ENCODE peak calls at places on chromosome 3, in five cellular contexts. L, Y, K, I and E are unnamed samples.

GRCh38 chr3:182925330-182925943 is 54.9 kb downstream of the DCUN1D1 start:
- DNase-seq in L (no peak), K (peak; percentile 40), I (peak; percentile 4), Y (peak; percentile 66), E (no peak)

GRCh38 chr3:100423611-100424010 is 22.3 kb downstream of the LNP1 start:
- DNase-seq in I (no peak), Y (no peak), L (no peak), K (no peak), E (no peak)

GRCh38 chr3:189685854-189686253 is 54.7 kb downstream of the TP63 start:
- DNase-seq in I (no peak), Y (peak; percentile 93), K (peak; percentile 66), L (no peak), E (no peak)

GRCh38 chr3:117752984-117753717 is 1043.6 kb downstream of the TUSC7 start:
- DNase-seq in L (no peak), I (no peak), K (peak; percentile 26), Y (peak; percentile 90), E (no peak)

GRCh38 chr3:128727485-128727884 is 1.5 kb downstream of the RAB7A start:
- DNase-seq in Y (no peak), I (peak; percentile 40), K (no peak), L (no peak), E (no peak)

GRCh38 chr3:142656595-142656994 is 60.4 kb downstream of the PLS1 start:
- DNase-seq in L (no peak), Y (no peak), I (no peak), K (no peak), E (no peak)

GRCh38 chr3:47503033-47503432 is 10.5 kb downstream of the ELP6 start:
- DNase-seq in Y (no peak), I (no peak), L (no peak), K (no peak), E (no peak)

GRCh38 chr3:72636947-72637647 is 211.1 kb downstream of the SHQ1 start:
- DNase-seq in K (no peak), L (no peak), I (no peak), Y (no peak), E (no peak)

GRCh38 chr3:46298871-46299607 is 54.9 kb upstream of the CCR2 start:
- DNase-seq in I (no peak), L (no peak), K (no peak), Y (no peak), E (no peak)

GRCh38 chr3:138459619-138460535 is 25.5 kb downstream of the ESYT3 start:
- DNase-seq in I (no peak), L (peak; percentile 41), Y (no peak), K (no peak), E (no peak)

GRCh38 chr3:64109438-64109837 is 86.1 kb upstream of the PSMD6 start:
- DNase-seq in K (no peak), Y (no peak), I (no peak), L (peak; percentile 35), E (no peak)

GRCh38 chr3:43726511-43726910 is 35.8 kb downstream of the ABHD5 start:
- DNase-seq in L (no peak), K (no peak), I (no peak), Y (peak; percentile 68), E (no peak)

GRCh38 chr3:24264748-24265158 is 229.9 kb downstream of the THRB start:
- DNase-seq in Y (peak; percentile 32), L (no peak), K (peak; percentile 53), I (peak; percentile 67), E (no peak)

GRCh38 chr3:186523434-186523833 is 20.7 kb downstream of the CRYGS start:
- DNase-seq in I (no peak), K (no peak), Y (no peak), L (no peak), E (no peak)

GRCh38 chr3:126423191-126424038 is 28.7 kb downstream of the CFAP100 start:
- DNase-seq in I (no peak), Y (no peak), K (no peak), L (no peak), E (no peak)

GRCh38 chr3:74067296-74067695 is 442.6 kb upstream of the PDZRN3 start:
- DNase-seq in K (peak; percentile 63), Y (peak; percentile 32), L (no peak), I (no peak), E (no peak)

DNA sequence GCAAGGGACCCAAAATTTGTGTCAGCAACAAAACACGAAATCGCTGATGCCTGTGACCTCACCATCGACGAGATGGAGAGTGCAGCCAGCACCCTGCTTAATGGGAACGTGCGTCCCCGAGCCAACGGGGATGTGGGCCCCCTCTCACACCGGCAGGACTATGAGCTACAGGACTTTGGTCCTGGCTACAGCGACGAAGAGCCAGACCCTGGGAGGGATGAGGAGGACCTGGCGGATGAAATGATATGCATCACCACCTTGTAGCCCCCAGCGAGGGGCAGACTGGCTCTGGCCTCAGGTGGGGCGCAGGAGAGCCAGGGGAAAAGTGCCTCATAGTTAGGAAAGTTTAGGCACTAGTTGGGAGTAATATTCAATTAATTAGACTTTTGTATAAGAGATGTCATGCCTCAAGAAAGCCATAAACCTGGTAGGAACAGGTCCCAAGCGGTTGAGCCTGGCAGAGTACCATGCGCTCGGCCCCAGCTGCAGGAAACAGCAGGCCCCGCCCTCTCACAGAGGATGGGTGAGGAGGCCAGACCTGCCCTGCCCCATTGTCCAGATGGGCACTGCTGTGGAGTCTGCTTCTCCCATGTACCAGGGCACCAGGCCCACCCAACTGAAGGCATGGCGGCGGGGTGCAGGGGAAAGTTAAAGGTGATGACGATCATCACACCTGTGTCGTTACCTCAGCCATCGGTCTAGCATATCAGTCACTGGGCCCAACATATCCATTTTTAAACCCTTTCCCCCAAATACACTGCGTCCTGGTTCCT is 34.9 kb downstream of the CHDH start:
- DNase-seq in L (no peak), K (no peak), Y (no peak), I (no peak), E (no peak)
- H3K14ac ChIP-seq in L (no peak overlapping the region), K (no peak overlapping the region), Y (no peak overlapping the region), I (no peak overlapping the region), E (no peak overlapping the region)

DNA sequence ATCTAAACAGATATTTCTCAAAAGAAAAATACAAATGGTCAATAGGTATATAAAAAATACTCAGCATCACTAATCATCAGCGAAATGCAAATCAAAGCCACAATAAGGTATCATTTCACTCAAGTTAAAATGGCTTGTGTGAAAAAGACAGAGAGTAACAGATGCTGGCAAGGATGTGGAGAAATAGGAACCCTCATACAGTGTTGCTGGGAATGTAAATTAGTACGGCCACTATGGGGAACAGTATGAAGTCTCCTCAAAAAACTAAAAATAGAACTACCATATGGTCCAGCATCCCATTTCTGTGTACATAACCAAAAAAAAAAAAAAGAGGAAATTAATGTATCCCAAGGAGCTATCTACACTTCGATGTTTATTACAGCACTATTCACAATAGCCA is 98.1 kb upstream of the TGFBR2 start:
- DNase-seq in Y (no peak), L (no peak), I (no peak), K (no peak), E (no peak)
- H2AK5ac ChIP-seq in Y (no peak overlapping the region), L (no peak overlapping the region), I (no peak overlapping the region), K (no peak overlapping the region), E (no peak overlapping the region)

GRCh38 chr3:192410684-192410960 is 316.7 kb downstream of the FGF12 start:
- DNase-seq in K (no peak), L (no peak), I (no peak), Y (no peak), E (no peak)

GRCh38 chr3:192409838-192410683 is 317.3 kb downstream of the FGF12 start:
- DNase-seq in I (no peak), Y (no peak), K (peak; percentile 20), L (peak; percentile 62), E (peak; percentile 43)

GRCh38 chr3:192408721-192409151 is 318.6 kb downstream of the FGF12 start:
- DNase-seq in Y (no peak), K (peak; percentile 5), I (no peak), L (peak; percentile 71), E (peak; percentile 33)

GRCh38 chr3:192409203-192409837 is 318.0 kb downstream of the FGF12 start:
- DNase-seq in L (peak; percentile 76), I (no peak), K (peak; percentile 31), Y (no peak), E (peak; percentile 61)

GRCh38 chr3:192408007-192408655 is 319.2 kb downstream of the FGF12 start:
- DNase-seq in L (peak; percentile 49), Y (no peak), K (peak; percentile 7), I (no peak), E (peak; percentile 30)
- H3K23ac ChIP-seq in L (no peak overlapping the region), Y (no peak overlapping the region), K (no peak overlapping the region), I (no peak overlapping the region), E (no peak overlapping the region)

GRCh38 chr3:15861163-15861562 is 63.4 kb upstream of the ANKRD28 start:
- DNase-seq in I (no peak), Y (no peak), L (no peak), K (peak; percentile 7), E (no peak)
- H3K14ac ChIP-seq in I (no peak overlapping the region), Y (no peak overlapping the region), L (no peak overlapping the region), K (no peak overlapping the region), E (no peak overlapping the region)

GRCh38 chr3:184911570-184911969 is 99.6 kb downstream of the VPS8 start:
- DNase-seq in K (no peak), L (peak; percentile 60), I (no peak), Y (no peak), E (no peak)

GRCh38 chr3:184908859-184909258 is 96.9 kb downstream of the VPS8 start:
- DNase-seq in Y (no peak), I (peak; percentile 2), L (peak; percentile 57), K (no peak), E (no peak)

GRCh38 chr3:184912166-184912565 is 100.2 kb downstream of the VPS8 start:
- DNase-seq in L (no peak), Y (no peak), I (no peak), K (no peak), E (no peak)

GRCh38 chr3:184907941-184908649 is 96.1 kb downstream of the VPS8 start:
- DNase-seq in I (no peak), L (peak; percentile 56), K (no peak), Y (no peak), E (no peak)

DNA sequence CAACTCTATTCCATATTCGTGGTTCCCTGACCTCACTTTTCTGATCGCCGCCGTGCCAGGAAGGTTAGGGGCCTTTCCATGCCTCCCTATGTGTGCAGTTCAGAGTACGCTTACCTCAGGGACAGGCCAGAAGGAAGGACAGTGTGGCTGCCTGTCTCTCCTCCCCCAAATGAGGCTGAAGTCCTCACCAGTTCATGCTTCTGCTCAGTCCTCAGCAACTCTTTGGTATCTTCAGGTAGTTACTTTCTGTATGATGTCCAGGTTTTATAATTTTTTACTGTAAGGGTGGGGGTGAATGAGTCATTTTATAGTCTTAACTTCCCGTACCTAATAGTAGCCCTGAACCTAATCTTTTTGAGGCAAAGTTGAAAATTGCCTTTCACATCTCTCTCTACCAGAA is 98.7 kb downstream of the VPS8 start:
- DNase-seq in L (no peak), K (no peak), Y (no peak), I (no peak), E (no peak)
- H2AK5ac ChIP-seq in L (peak overlapping the region; percentile 13), K (no peak overlapping the region), Y (no peak overlapping the region), I (no peak overlapping the region), E (no peak overlapping the region)

DNA sequence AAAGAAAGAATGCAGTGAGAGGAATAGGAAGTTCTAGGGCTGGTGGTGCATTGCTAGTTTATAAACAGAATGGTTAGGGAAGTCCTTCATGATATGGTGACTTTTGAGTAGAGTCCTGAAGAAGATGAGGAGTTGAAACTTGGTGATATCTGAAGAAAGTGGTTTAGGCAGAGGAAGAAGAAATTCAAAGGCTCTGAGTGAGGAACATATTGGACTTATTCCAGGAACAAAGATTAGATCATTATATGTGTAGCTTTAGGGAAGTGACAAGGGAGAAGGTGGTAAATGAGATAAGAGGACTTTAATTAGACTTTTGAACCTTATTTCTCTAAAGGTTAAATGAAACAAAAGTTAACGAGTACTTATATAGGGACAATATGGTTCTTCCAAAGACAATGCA is 286.6 kb downstream of the DOCK3 start:
- DNase-seq in L (no peak), Y (no peak), K (no peak), I (no peak), E (no peak)
- H3K23ac ChIP-seq in L (no peak overlapping the region), Y (no peak overlapping the region), K (no peak overlapping the region), I (no peak overlapping the region), E (no peak overlapping the region)

GRCh38 chr3:149971403-149972075 is 844 bp upstream of the PFN2 start:
- DNase-seq in I (peak; percentile 55), L (peak; percentile 86), Y (peak; percentile 64), K (peak; percentile 83), E (no peak)
- H3K14ac ChIP-seq in I (peak overlapping the region; percentile 76), L (peak overlapping the region; percentile 96), Y (peak overlapping the region; percentile 97), K (no peak overlapping the region), E (no peak overlapping the region)